ENCODE peak calls at places on chromosomes 12 and 14, in seven cellular contexts. One of them, this sample, is unnamed.

GRCh38 chr14:70378687-70379086 is 19.2 kb upstream of the COX16 start:
- DNase-seq in substantia nigra: no peak
- DNase-seq in GM04503: no peak
- DNase-seq in fibroblast of the aortic adventitia: no peak
- DNase-seq in A549: no peak
- DNase-seq in heart left ventricle: no peak
- DNase-seq in HL-60: no peak
- DNase-seq in this sample: no peak

GRCh38 chr12:57724936-57725740 is 13.4 kb downstream of the AGAP2 start:
- DNase-seq in substantia nigra: no peak
- DNase-seq in GM04503: no peak
- DNase-seq in fibroblast of the aortic adventitia: no peak
- DNase-seq in A549: no peak
- DNase-seq in heart left ventricle: no peak
- DNase-seq in HL-60: no peak
- DNase-seq in this sample: peak

GRCh38 chr14:47277703-47278102 is 397.7 kb downstream of the MDGA2 start:
- DNase-seq in substantia nigra: no peak
- DNase-seq in GM04503: no peak
- DNase-seq in fibroblast of the aortic adventitia: peak
- DNase-seq in A549: no peak
- DNase-seq in heart left ventricle: no peak
- DNase-seq in HL-60: no peak
- DNase-seq in this sample: no peak

GRCh38 chr12:113222730-113223531 is 1.7 kb downstream of the TPCN1 start:
- DNase-seq in substantia nigra: peak
- DNase-seq in GM04503: peak
- DNase-seq in fibroblast of the aortic adventitia: peak
- DNase-seq in A549: peak
- DNase-seq in heart left ventricle: peak
- DNase-seq in HL-60: no peak
- DNase-seq in this sample: no peak

GRCh38 chr14:22561366-22561660 is 27.7 kb downstream of the DAD1 start:
- DNase-seq in substantia nigra: no peak
- DNase-seq in GM04503: no peak
- DNase-seq in fibroblast of the aortic adventitia: no peak
- DNase-seq in A549: no peak
- DNase-seq in heart left ventricle: no peak
- DNase-seq in HL-60: no peak
- DNase-seq in this sample: no peak

GRCh38 chr12:52673713-52674415 is 6.3 kb downstream of the KRT1 start:
- DNase-seq in substantia nigra: no peak
- DNase-seq in GM04503: no peak
- DNase-seq in fibroblast of the aortic adventitia: no peak
- DNase-seq in A549: no peak
- DNase-seq in heart left ventricle: no peak
- DNase-seq in HL-60: no peak
- DNase-seq in this sample: no peak

GRCh38 chr14:68908860-68909259 is 70.2 kb downstream of the ACTN1 start:
- DNase-seq in substantia nigra: no peak
- DNase-seq in GM04503: no peak
- DNase-seq in fibroblast of the aortic adventitia: no peak
- DNase-seq in A549: no peak
- DNase-seq in heart left ventricle: no peak
- DNase-seq in HL-60: no peak
- DNase-seq in this sample: no peak

GRCh38 chr12:24778486-24779304 is 170.2 kb downstream of the BCAT1 start:
- DNase-seq in substantia nigra: no peak
- DNase-seq in GM04503: no peak
- DNase-seq in fibroblast of the aortic adventitia: peak
- DNase-seq in A549: peak
- DNase-seq in heart left ventricle: no peak
- DNase-seq in HL-60: no peak
- DNase-seq in this sample: no peak

GRCh38 chr14:99749142-99749541 is 44.1 kb upstream of the EML1 start:
- DNase-seq in substantia nigra: no peak
- DNase-seq in GM04503: no peak
- DNase-seq in fibroblast of the aortic adventitia: no peak
- DNase-seq in A549: peak
- DNase-seq in heart left ventricle: no peak
- DNase-seq in HL-60: no peak
- DNase-seq in this sample: no peak

GRCh38 chr12:96196781-96197180 is 2.6 kb downstream of the ELK3 start:
- DNase-seq in substantia nigra: no peak
- DNase-seq in GM04503: no peak
- DNase-seq in fibroblast of the aortic adventitia: no peak
- DNase-seq in A549: peak
- DNase-seq in heart left ventricle: no peak
- DNase-seq in HL-60: no peak
- DNase-seq in this sample: no peak

GRCh38 chr12:107320929-107321618 is 227.7 kb upstream of the CRY1 start:
- DNase-seq in substantia nigra: peak
- DNase-seq in GM04503: no peak
- DNase-seq in fibroblast of the aortic adventitia: peak
- DNase-seq in A549: peak
- DNase-seq in heart left ventricle: peak
- DNase-seq in HL-60: no peak
- DNase-seq in this sample: no peak

GRCh38 chr12:86349196-86349595 is 93.0 kb upstream of the MGAT4C start:
- DNase-seq in substantia nigra: no peak
- DNase-seq in GM04503: no peak
- DNase-seq in fibroblast of the aortic adventitia: no peak
- DNase-seq in A549: no peak
- DNase-seq in heart left ventricle: no peak
- DNase-seq in HL-60: no peak
- DNase-seq in this sample: no peak

GRCh38 chr12:95083471-95083870 is 10.1 kb upstream of the NR2C1 start:
- DNase-seq in substantia nigra: no peak
- DNase-seq in GM04503: no peak
- DNase-seq in fibroblast of the aortic adventitia: peak
- DNase-seq in A549: no peak
- DNase-seq in heart left ventricle: no peak
- DNase-seq in HL-60: no peak
- DNase-seq in this sample: no peak

GRCh38 chr14:76729953-76730505 is 31.2 kb upstream of the VASH1 start:
- DNase-seq in substantia nigra: no peak
- DNase-seq in GM04503: no peak
- DNase-seq in fibroblast of the aortic adventitia: no peak
- DNase-seq in A549: no peak
- DNase-seq in heart left ventricle: no peak
- DNase-seq in HL-60: no peak
- DNase-seq in this sample: no peak

GRCh38 chr12:77796775-77797174 is 33.9 kb upstream of the NAV3 start:
- DNase-seq in substantia nigra: no peak
- DNase-seq in GM04503: no peak
- DNase-seq in fibroblast of the aortic adventitia: peak
- DNase-seq in A549: no peak
- DNase-seq in heart left ventricle: no peak
- DNase-seq in HL-60: no peak
- DNase-seq in this sample: no peak

GRCh38 chr14:22099942-22100763 is 426.5 kb upstream of the OR4E1 start:
- DNase-seq in substantia nigra: peak
- DNase-seq in GM04503: no peak
- DNase-seq in fibroblast of the aortic adventitia: peak
- DNase-seq in A549: peak
- DNase-seq in heart left ventricle: peak
- DNase-seq in HL-60: no peak
- DNase-seq in this sample: no peak

GRCh38 chr12:754871-755562 is 2.6 kb downstream of the WNK1 start:
- DNase-seq in substantia nigra: no peak
- DNase-seq in GM04503: no peak
- DNase-seq in fibroblast of the aortic adventitia: peak
- DNase-seq in A549: peak
- DNase-seq in heart left ventricle: no peak
- DNase-seq in HL-60: peak
- DNase-seq in this sample: no peak

GRCh38 chr12:75446857-75447256 is 33.7 kb upstream of the GLIPR1 start:
- DNase-seq in substantia nigra: no peak
- DNase-seq in GM04503: no peak
- DNase-seq in fibroblast of the aortic adventitia: peak
- DNase-seq in A549: peak
- DNase-seq in heart left ventricle: no peak
- DNase-seq in HL-60: no peak
- DNase-seq in this sample: no peak

GRCh38 chr14:64510825-64511679 is 6.5 kb downstream of the ZBTB1 start:
- DNase-seq in substantia nigra: peak
- DNase-seq in GM04503: no peak
- DNase-seq in fibroblast of the aortic adventitia: peak
- DNase-seq in A549: peak
- DNase-seq in heart left ventricle: peak
- DNase-seq in HL-60: no peak
- DNase-seq in this sample: no peak

GRCh38 chr12:124994435-124994975 is 1.1 kb downstream of the BRI3BP start:
- DNase-seq in substantia nigra: no peak
- DNase-seq in GM04503: no peak
- DNase-seq in fibroblast of the aortic adventitia: peak
- DNase-seq in A549: peak
- DNase-seq in heart left ventricle: no peak
- DNase-seq in HL-60: peak
- DNase-seq in this sample: no peak

GRCh38 chr14:67562776-67563150 is 29.7 kb downstream of the PLEKHH1 start:
- DNase-seq in substantia nigra: no peak
- DNase-seq in GM04503: no peak
- DNase-seq in fibroblast of the aortic adventitia: no peak
- DNase-seq in A549: no peak
- DNase-seq in heart left ventricle: no peak
- DNase-seq in HL-60: no peak
- DNase-seq in this sample: no peak

GRCh38 chr14:64928239-64929002 is 14.1 kb downstream of the GPX2 start:
- DNase-seq in substantia nigra: no peak
- DNase-seq in GM04503: no peak
- DNase-seq in fibroblast of the aortic adventitia: no peak
- DNase-seq in A549: no peak
- DNase-seq in heart left ventricle: no peak
- DNase-seq in HL-60: no peak
- DNase-seq in this sample: no peak

GRCh38 chr12:1534708-1535107 is 59.7 kb downstream of the FBXL14 start:
- DNase-seq in substantia nigra: no peak
- DNase-seq in GM04503: no peak
- DNase-seq in fibroblast of the aortic adventitia: no peak
- DNase-seq in A549: no peak
- DNase-seq in heart left ventricle: no peak
- DNase-seq in HL-60: no peak
- DNase-seq in this sample: no peak

GRCh38 chr14:28101992-28102391 is 664.6 kb upstream of the FOXG1 start:
- DNase-seq in substantia nigra: no peak
- DNase-seq in GM04503: no peak
- DNase-seq in fibroblast of the aortic adventitia: no peak
- DNase-seq in A549: no peak
- DNase-seq in heart left ventricle: no peak
- DNase-seq in HL-60: no peak
- DNase-seq in this sample: no peak

GRCh38 chr12:117189725-117190209 is 503 bp downstream of the FBXO21 start:
- DNase-seq in substantia nigra: no peak
- DNase-seq in GM04503: no peak
- DNase-seq in fibroblast of the aortic adventitia: peak
- DNase-seq in A549: peak
- DNase-seq in heart left ventricle: peak
- DNase-seq in HL-60: no peak
- DNase-seq in this sample: no peak

GRCh38 chr14:24674204-24674970 is 40.4 kb upstream of the GZMB start:
- DNase-seq in substantia nigra: no peak
- DNase-seq in GM04503: no peak
- DNase-seq in fibroblast of the aortic adventitia: no peak
- DNase-seq in A549: no peak
- DNase-seq in heart left ventricle: no peak
- DNase-seq in HL-60: no peak
- DNase-seq in this sample: no peak

GRCh38 chr12:124298685-124299410 is 4.0 kb downstream of the RFLNA start:
- DNase-seq in substantia nigra: no peak
- DNase-seq in GM04503: no peak
- DNase-seq in fibroblast of the aortic adventitia: no peak
- DNase-seq in A549: no peak
- DNase-seq in heart left ventricle: no peak
- DNase-seq in HL-60: no peak
- DNase-seq in this sample: no peak

GRCh38 chr12:72493390-72493789 is 221.2 kb downstream of the TRHDE start:
- DNase-seq in substantia nigra: no peak
- DNase-seq in GM04503: no peak
- DNase-seq in fibroblast of the aortic adventitia: no peak
- DNase-seq in A549: no peak
- DNase-seq in heart left ventricle: no peak
- DNase-seq in HL-60: no peak
- DNase-seq in this sample: no peak

GRCh38 chr12:116358850-116359761 is 81.6 kb upstream of the MED13L start:
- DNase-seq in substantia nigra: peak
- DNase-seq in GM04503: peak
- DNase-seq in fibroblast of the aortic adventitia: peak
- DNase-seq in A549: peak
- DNase-seq in heart left ventricle: peak
- DNase-seq in HL-60: no peak
- DNase-seq in this sample: no peak

GRCh38 chr12:52920937-52921336 is 16.1 kb upstream of the KRT8 start:
- DNase-seq in substantia nigra: no peak
- DNase-seq in GM04503: peak
- DNase-seq in fibroblast of the aortic adventitia: no peak
- DNase-seq in A549: peak
- DNase-seq in heart left ventricle: no peak
- DNase-seq in HL-60: no peak
- DNase-seq in this sample: no peak

GRCh38 chr12:124496584-124496983 is 70.8 kb downstream of the NCOR2 start:
- DNase-seq in substantia nigra: no peak
- DNase-seq in GM04503: no peak
- DNase-seq in fibroblast of the aortic adventitia: no peak
- DNase-seq in A549: peak
- DNase-seq in heart left ventricle: no peak
- DNase-seq in HL-60: no peak
- DNase-seq in this sample: no peak

GRCh38 chr14:81298122-81298521 is 77.4 kb upstream of the GTF2A1 start:
- DNase-seq in substantia nigra: no peak
- DNase-seq in GM04503: no peak
- DNase-seq in fibroblast of the aortic adventitia: no peak
- DNase-seq in A549: no peak
- DNase-seq in heart left ventricle: no peak
- DNase-seq in HL-60: no peak
- DNase-seq in this sample: no peak

GRCh38 chr12:6943387-6943718 is 263 bp upstream of the RNU7-1 start:
- DNase-seq in substantia nigra: peak
- DNase-seq in GM04503: no peak
- DNase-seq in fibroblast of the aortic adventitia: peak
- DNase-seq in A549: peak
- DNase-seq in heart left ventricle: peak
- DNase-seq in HL-60: peak
- DNase-seq in this sample: no peak

GRCh38 chr12:115204957-115205754 is 521.2 kb upstream of the TBX3 start:
- DNase-seq in substantia nigra: no peak
- DNase-seq in GM04503: peak
- DNase-seq in fibroblast of the aortic adventitia: peak
- DNase-seq in A549: peak
- DNase-seq in heart left ventricle: no peak
- DNase-seq in HL-60: no peak
- DNase-seq in this sample: no peak

GRCh38 chr14:74574092-74574438 is 38.0 kb downstream of the LTBP2 start:
- DNase-seq in substantia nigra: no peak
- DNase-seq in GM04503: no peak
- DNase-seq in fibroblast of the aortic adventitia: no peak
- DNase-seq in A549: no peak
- DNase-seq in heart left ventricle: peak
- DNase-seq in HL-60: no peak
- DNase-seq in this sample: no peak

GRCh38 chr12:570237-570925 is 92.9 kb downstream of the NINJ2 start:
- DNase-seq in substantia nigra: peak
- DNase-seq in GM04503: peak
- DNase-seq in fibroblast of the aortic adventitia: peak
- DNase-seq in A549: peak
- DNase-seq in heart left ventricle: peak
- DNase-seq in HL-60: no peak
- DNase-seq in this sample: no peak

GRCh38 chr12:65935906-65936528 is 111.7 kb downstream of the HMGA2 start:
- DNase-seq in substantia nigra: no peak
- DNase-seq in GM04503: no peak
- DNase-seq in fibroblast of the aortic adventitia: no peak
- DNase-seq in A549: no peak
- DNase-seq in heart left ventricle: no peak
- DNase-seq in HL-60: no peak
- DNase-seq in this sample: no peak

GRCh38 chr14:99793213-99794155 is at the start of gene EML1:
- DNase-seq in substantia nigra: peak
- DNase-seq in GM04503: no peak
- DNase-seq in fibroblast of the aortic adventitia: peak
- DNase-seq in A549: peak
- DNase-seq in heart left ventricle: peak
- DNase-seq in HL-60: peak
- DNase-seq in this sample: no peak